ENCODE peak calls at places on chromosome 18, in nine cellular contexts. O is endothelial cell of umbilical vein, D is GM12878, J is A549, K is SK-N-SH, G is WTC11, A is HepG2, P is NB4, H is K562. Q is an unnamed sample.

GRCh38 chr18:37270046-37270665 is 295.4 kb downstream of the CELF4 start:
- DNase-seq in O (peak; percentile 38), D (no peak), J (peak; percentile 22), K (no peak), G (peak; percentile 64), A (peak; percentile 21), P (peak; percentile 59), H (peak; percentile 67), Q (no peak)

GRCh38 chr18:76801567-76802505 is 20.5 kb upstream of the ZNF236 start:
- DNase-seq in O (peak; percentile 62), D (no peak), J (peak; percentile 49), K (peak; percentile 91), G (peak; percentile 77), A (peak; percentile 24), P (peak; percentile 70), H (peak; percentile 71), Q (no peak)

GRCh38 chr18:30971338-30971956 is 71.1 kb downstream of the DSC3 start:
- DNase-seq in O (peak; percentile 37), D (no peak), J (peak; percentile 16), K (peak; percentile 14), G (no peak), A (peak; percentile 21), P (peak; percentile 33), H (peak; percentile 12), Q (peak; percentile 34)

GRCh38 chr18:3294435-3295080 is 32.6 kb downstream of the MYL12B start:
- DNase-seq in O (no peak), D (no peak), J (no peak), K (no peak), G (no peak), A (no peak), P (no peak), H (peak; percentile 16), Q (no peak)

GRCh38 chr18:63258749-63259580 is 60.6 kb downstream of the BCL2 start:
- DNase-seq in O (no peak), D (no peak), J (no peak), K (peak; percentile 37), G (no peak), A (no peak), P (no peak), H (no peak), Q (no peak)

GRCh38 chr18:4605222-4605621 is 150.1 kb upstream of the DLGAP1 start:
- DNase-seq in O (no peak), D (no peak), J (no peak), K (no peak), G (no peak), A (no peak), P (no peak), H (no peak), Q (no peak)

GRCh38 chr18:44423826-44424225 is 256.9 kb upstream of the SETBP1 start:
- DNase-seq in O (no peak), D (no peak), J (no peak), K (no peak), G (no peak), A (no peak), P (no peak), H (no peak), Q (no peak)

GRCh38 chr18:40832362-40832761 is 1122.7 kb upstream of the PIK3C3 start:
- DNase-seq in O (no peak), D (no peak), J (no peak), K (no peak), G (no peak), A (no peak), P (no peak), H (no peak), Q (no peak)

GRCh38 chr18:60040966-60041365 is 141.2 kb downstream of the PMAIP1 start:
- DNase-seq in O (no peak), D (no peak), J (no peak), K (no peak), G (no peak), A (no peak), P (no peak), H (no peak), Q (no peak)

GRCh38 chr18:24112874-24113615 is 25.8 kb upstream of the CABYR start:
- DNase-seq in O (no peak), D (no peak), J (peak; percentile 10), K (no peak), G (no peak), A (peak; percentile 87), P (no peak), H (no peak), Q (peak; percentile 90)

GRCh38 chr18:34909637-34910364 is 131.4 kb upstream of the MAPRE2 start:
- DNase-seq in O (no peak), D (no peak), J (no peak), K (no peak), G (no peak), A (no peak), P (no peak), H (no peak), Q (no peak)

GRCh38 chr18:44601447-44601846 is 79.2 kb upstream of the SETBP1 start:
- DNase-seq in O (peak; percentile 36), D (no peak), J (peak; percentile 45), K (no peak), G (no peak), A (no peak), P (no peak), H (no peak), Q (no peak)

GRCh38 chr18:2963048-2963447 is 49.9 kb downstream of the LPIN2 start:
- DNase-seq in O (no peak), D (no peak), J (no peak), K (no peak), G (no peak), A (no peak), P (no peak), H (no peak), Q (no peak)

GRCh38 chr18:9811978-9812377 is 73.8 kb upstream of the TXNDC2 start:
- DNase-seq in O (no peak), D (no peak), J (no peak), K (no peak), G (no peak), A (no peak), P (no peak), H (no peak), Q (no peak)
- TF ChIP-seq MAX in O (no peak), D (no peak), J (no peak), K (no peak), G (no peak), A (no peak), P (no peak), H (no peak), Q (no peak)

GRCh38 chr18:49844903-49845302 is 31.6 kb upstream of the ACAA2 start:
- DNase-seq in O (no peak), D (no peak), J (no peak), K (no peak), G (no peak), A (no peak), P (no peak), H (no peak), Q (no peak)

GRCh38 chr18:49843778-49844625 is 30.7 kb upstream of the ACAA2 start:
- DNase-seq in O (no peak), D (no peak), J (no peak), K (no peak), G (no peak), A (no peak), P (no peak), H (no peak), Q (no peak)

GRCh38 chr18:49841236-49842217 is 28.2 kb upstream of the ACAA2 start:
- DNase-seq in O (no peak), D (no peak), J (no peak), K (no peak), G (no peak), A (no peak), P (no peak), H (no peak), Q (no peak)

GRCh38 chr18:49843131-49843530 is 29.8 kb upstream of the ACAA2 start:
- DNase-seq in O (no peak), D (no peak), J (no peak), K (no peak), G (no peak), A (no peak), P (no peak), H (no peak), Q (no peak)

DNA sequence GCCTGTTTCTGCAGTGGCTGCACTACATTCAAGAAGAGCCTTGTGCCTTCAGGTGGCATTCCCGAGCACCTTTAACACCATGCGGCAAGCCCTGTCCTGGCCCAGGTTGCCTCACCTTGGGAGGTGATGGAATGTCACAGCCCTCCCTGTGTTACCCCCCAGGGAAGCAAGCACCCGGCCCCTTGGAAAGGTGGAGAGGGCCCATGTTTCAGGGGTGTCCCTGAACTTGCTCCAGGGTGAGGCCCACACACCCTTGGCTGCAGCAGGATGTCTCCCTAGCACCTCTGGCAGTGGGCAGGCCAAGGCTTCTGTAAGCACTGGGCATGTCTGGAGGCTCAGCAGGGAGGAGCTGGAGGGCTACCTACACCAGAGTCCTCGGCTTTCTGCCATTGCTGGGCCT is 29.3 kb upstream of the ACAA2 start:
- DNase-seq in O (no peak), D (no peak), J (no peak), K (no peak), G (no peak), A (no peak), P (no peak), H (no peak), Q (no peak)
- TF ChIP-seq MAX in O (no peak), D (no peak), J (no peak), K (no peak), G (no peak), A (no peak), P (no peak), H (no peak), Q (no peak)

DNA sequence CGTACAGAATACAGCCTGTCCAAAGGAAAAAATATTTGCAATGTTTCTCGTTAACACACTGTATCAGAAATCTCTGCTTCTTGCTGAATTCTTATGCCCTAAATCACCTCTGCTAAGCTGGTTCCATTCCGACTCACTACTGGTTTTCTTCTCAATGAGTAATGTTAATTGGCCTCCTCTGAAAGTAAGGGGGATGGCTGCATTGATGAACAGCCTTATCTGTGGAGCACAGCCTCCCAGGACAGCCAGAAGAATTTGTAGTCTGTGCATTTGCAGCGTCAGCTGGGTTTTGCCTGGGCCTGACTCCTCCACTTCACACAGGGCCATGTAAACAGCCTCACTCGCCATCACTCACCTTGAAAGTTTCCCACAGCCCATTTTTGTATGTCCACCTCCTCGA is 127.7 kb downstream of the RNF152 start:
- DNase-seq in O (no peak), D (no peak), J (no peak), K (peak; percentile 25), G (no peak), A (no peak), P (no peak), H (no peak), Q (no peak)
- TF ChIP-seq MAX in O (no peak), D (no peak), J (no peak), K (no peak), G (no peak), A (no peak), P (no peak), H (no peak), Q (no peak)

DNA sequence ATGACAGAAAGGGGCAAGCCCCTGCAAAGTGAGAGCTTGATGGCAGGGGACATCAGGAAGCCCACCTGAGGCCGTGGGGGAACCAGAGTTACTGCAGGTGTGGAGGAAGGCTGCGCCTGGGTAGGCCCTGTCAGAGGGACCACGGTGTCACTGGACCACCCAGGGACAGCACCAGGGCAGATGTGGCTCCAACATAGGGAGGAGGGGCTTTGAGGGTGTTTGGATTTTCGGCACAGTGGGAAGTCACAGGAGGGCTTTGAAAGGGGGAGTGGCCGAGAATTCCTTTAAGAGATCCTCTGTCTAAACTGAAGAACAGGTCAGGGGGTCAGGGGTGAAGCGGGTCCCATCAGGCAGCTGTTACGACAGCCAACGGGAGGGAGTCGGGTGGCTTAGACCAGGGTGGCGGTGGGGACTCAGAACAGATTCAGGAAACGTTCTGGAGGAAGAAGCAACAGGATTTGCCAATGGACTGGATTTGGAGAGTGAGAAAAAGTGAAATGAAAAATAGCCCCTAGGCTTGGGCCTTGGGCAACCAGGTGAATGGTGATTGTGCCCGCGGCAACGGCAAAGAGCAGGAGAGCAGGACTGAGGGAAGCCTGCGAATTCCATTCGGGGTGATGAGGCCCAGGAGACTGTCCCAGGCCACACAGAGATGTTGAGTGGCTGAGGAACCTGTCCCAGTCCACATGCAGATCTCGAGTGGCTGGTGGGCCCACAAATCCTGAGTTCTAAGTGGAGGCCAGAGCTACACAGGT is 166.1 kb downstream of the LAMA1 start:
- DNase-seq in O (no peak), D (no peak), J (no peak), K (no peak), G (no peak), A (no peak), P (no peak), H (no peak), Q (no peak)
- TF ChIP-seq MAX in O (no peak), D (no peak), J (no peak), K (no peak), G (no peak), A (no peak), P (no peak), H (no peak), Q (no peak)